ENCODE peak calls at places on chromosome X, in five cellular contexts. N is activated CD4-positive, alpha-beta T cell treated with anti-CD3 and anti-CD28 coated beads, Interleukin-2, amount 50 U/mL, for 4 hours; I is T-helper 2 cell; W is Calu3; L is cardiac fibroblast. E is an unnamed sample.

GRCh38 chrX:93649381-93649780 is 24.0 kb downstream of the NAP1L3 start:
- DNase-seq in N (no peak), W (no peak), L (no peak), I (no peak), E (no peak)

GRCh38 chrX:66110112-66110511 is 53.9 kb upstream of the HEPH start:
- DNase-seq in L (peak), N (no peak), I (peak), W (no peak), E (peak)

GRCh38 chrX:39629001-39629400 is 468.8 kb downstream of the BCOR start:
- DNase-seq in L (no peak), I (no peak), N (no peak), W (no peak), E (no peak)

GRCh38 chrX:14616301-14616700 is 87.0 kb downstream of the GLRA2 start:
- DNase-seq in L (peak), W (no peak), I (no peak), N (no peak), E (no peak)

GRCh38 chrX:39149761-39150160 is 348.5 kb downstream of the MID1IP1 start:
- DNase-seq in N (peak), I (peak), W (peak), L (peak), E (peak)

GRCh38 chrX:135346975-135347374 is 37.7 kb downstream of the ETDC start:
- DNase-seq in L (peak), W (no peak), N (no peak), I (no peak), E (no peak)

GRCh38 chrX:102517331-102517730 is 792 bp upstream of the TMSB15A start:
- DNase-seq in I (peak), W (no peak), N (no peak), L (peak), E (peak)

GRCh38 chrX:73563740-73564073 is 710 bp downstream of the CHIC1 start:
- DNase-seq in N (no peak), I (peak), W (no peak), L (peak), E (peak)

GRCh38 chrX:153477039-153477438 is 6.7 kb upstream of the HAUS7 start:
- DNase-seq in I (no peak), L (peak), N (no peak), W (no peak), E (no peak)

GRCh38 chrX:17500145-17500579 is 125.2 kb downstream of the NHS start:
- DNase-seq in I (no peak), W (peak), N (no peak), L (no peak), E (no peak)

E was measured in Jurkat, Clone E6-1.